ENCODE peak calls at places on chromosomes 12 and 14, in four cellular contexts. T is CD8-positive, alpha-beta T cell; B is adrenal gland; E is uterus. Y is an unnamed sample.

GRCh38 chr12:102300824-102301461 is 103.3 kb upstream of the PMCH start:
- DNase-seq in B (no peak), T (no peak), E (no peak), Y (no peak)

GRCh38 chr12:113232787-113233585 is 11.7 kb downstream of the TPCN1 start:
- DNase-seq in B (peak; percentile 61), E (no peak), T (peak; percentile 74), Y (peak; percentile 57)

GRCh38 chr12:103279444-103279843 is 216.3 kb downstream of the C12orf42 start:
- DNase-seq in E (no peak), T (no peak), B (no peak), Y (no peak)

GRCh38 chr12:53221203-53222076 is 10.6 kb downstream of the RARG start:
- DNase-seq in B (peak; percentile 82), E (peak; percentile 82), T (peak; percentile 72), Y (peak; percentile 83)

GRCh38 chr12:31007636-31008175 is 66.0 kb upstream of the DDX11 start:
- DNase-seq in E (no peak), B (no peak), T (no peak), Y (no peak)

GRCh38 chr12:38488866-38489265 is 172.3 kb downstream of the ALG10B start:
- DNase-seq in E (no peak), B (no peak), T (no peak), Y (no peak)

GRCh38 chr12:104720346-104721064 is 237.6 kb downstream of the SLC41A2 start:
- DNase-seq in E (no peak), B (no peak), T (peak; percentile 79), Y (no peak)

GRCh38 chr12:101086490-101086889 is 123.5 kb downstream of the SLC5A8 start:
- DNase-seq in B (no peak), T (no peak), E (no peak), Y (no peak)

GRCh38 chr14:101286271-101287018 is 274.9 kb upstream of the DIO3 start:
- DNase-seq in B (no peak), E (peak; percentile 52), T (no peak), Y (no peak)

GRCh38 chr12:1318327-1319031 is 275.9 kb downstream of the FBXL14 start:
- DNase-seq in E (peak; percentile 28), T (no peak), B (no peak), Y (peak; percentile 19)

GRCh38 chr12:3061129-3061857 is 15.9 kb upstream of the TSPAN9 start:
- DNase-seq in B (no peak), T (no peak), E (no peak), Y (no peak)

GRCh38 chr12:5537771-5538170 is 105.9 kb downstream of the NTF3 start:
- DNase-seq in E (no peak), T (no peak), B (no peak), Y (no peak)

GRCh38 chr14:76034566-76034965 is 49.0 kb downstream of the IFT43 start:
- DNase-seq in E (no peak), T (no peak), B (no peak), Y (no peak)

GRCh38 chr14:68790656-68791077 is 2.2 kb downstream of the ZFP36L1 start:
- DNase-seq in E (no peak), T (peak; percentile 81), B (no peak), Y (no peak)

GRCh38 chr14:61231810-61232209 is 49.3 kb downstream of the TMEM30B start:
- DNase-seq in B (no peak), T (no peak), E (no peak), Y (no peak)

GRCh38 chr12:55188974-55189556 is 31.8 kb upstream of the OR10A7 start:
- DNase-seq in T (no peak), E (no peak), B (peak; percentile 45), Y (peak; percentile 49)

GRCh38 chr12:34345801-34346200 is 323.5 kb downstream of the ALG10 start:
- DNase-seq in B (no peak), E (no peak), T (no peak), Y (no peak)

GRCh38 chr12:18677189-18677588 is 60.6 kb downstream of the PLCZ1 start:
- DNase-seq in B (no peak), E (no peak), T (no peak), Y (no peak)

GRCh38 chr12:20212658-20213387 is 155.5 kb upstream of the PDE3A start:
- DNase-seq in B (peak; percentile 64), T (no peak), E (peak; percentile 84), Y (peak; percentile 89)

GRCh38 chr12:74984631-74985030 is 225.0 kb downstream of the KCNC2 start:
- DNase-seq in T (no peak), E (no peak), B (no peak), Y (no peak)

GRCh38 chr14:42011221-42011620 is 404.5 kb downstream of the LRFN5 start:
- DNase-seq in T (no peak), B (no peak), E (no peak), Y (no peak)

GRCh38 chr12:54591001-54591591 is 2.6 kb upstream of the PPP1R1A start:
- DNase-seq in B (no peak), E (no peak), T (no peak), Y (no peak)

GRCh38 chr12:123532021-123532420 is 1.5 kb downstream of the RILPL1 start:
- DNase-seq in E (no peak), T (no peak), B (no peak), Y (no peak)

GRCh38 chr14:102568115-102568614 is 24.3 kb upstream of the RCOR1 start:
- DNase-seq in T (peak; percentile 74), B (no peak), E (no peak), Y (no peak)

GRCh38 chr14:92589213-92589852 is 75.8 kb downstream of the RIN3 start:
- DNase-seq in B (no peak), T (no peak), E (no peak), Y (no peak)

GRCh38 chr14:104657563-104658324 is 31.7 kb upstream of the INF2 start:
- DNase-seq in E (no peak), T (no peak), B (no peak), Y (no peak)

GRCh38 chr14:69519253-69519661 is 34.7 kb downstream of the PLEKHD1 start:
- DNase-seq in E (no peak), T (no peak), B (no peak), Y (no peak)

GRCh38 chr14:50792058-50792477 is 38.9 kb downstream of the NIN start:
- DNase-seq in T (peak; percentile 56), B (no peak), E (no peak), Y (no peak)

GRCh38 chr12:110677206-110677911 is 11.6 kb downstream of the HVCN1 start:
- DNase-seq in T (peak; percentile 61), E (no peak), B (no peak), Y (peak; percentile 51)

GRCh38 chr14:55814064-55814463 is 234.1 kb downstream of the KTN1 start:
- DNase-seq in E (no peak), B (no peak), T (no peak), Y (no peak)

GRCh38 chr14:55807992-55808391 is 228.0 kb downstream of the KTN1 start:
- DNase-seq in B (no peak), T (no peak), E (no peak), Y (no peak)

GRCh38 chr14:55816225-55816624 is 236.2 kb downstream of the KTN1 start:
- DNase-seq in T (no peak), B (no peak), E (no peak), Y (no peak)

GRCh38 chr14:55814873-55815272 is 234.9 kb downstream of the KTN1 start:
- DNase-seq in E (no peak), B (no peak), T (no peak), Y (no peak)

GRCh38 chr14:55813635-55814034 is 233.6 kb downstream of the KTN1 start:
- DNase-seq in T (no peak), E (no peak), B (no peak), Y (no peak)
- H3K27ac ChIP-seq in T (no peak overlapping the region), E (no peak overlapping the region), B (no peak overlapping the region), Y (peak overlapping the region; percentile 73)

GRCh38 chr14:94775082-94775874 is 5.4 kb upstream of the GSC start:
- DNase-seq in B (no peak), T (no peak), E (no peak), Y (no peak)

GRCh38 chr14:94779713-94780112 is 9.8 kb upstream of the GSC start:
- DNase-seq in B (no peak), E (no peak), T (no peak), Y (no peak)

GRCh38 chr14:94775875-94776217 is 5.9 kb upstream of the GSC start:
- DNase-seq in E (no peak), T (no peak), B (no peak), Y (no peak)

DNA sequence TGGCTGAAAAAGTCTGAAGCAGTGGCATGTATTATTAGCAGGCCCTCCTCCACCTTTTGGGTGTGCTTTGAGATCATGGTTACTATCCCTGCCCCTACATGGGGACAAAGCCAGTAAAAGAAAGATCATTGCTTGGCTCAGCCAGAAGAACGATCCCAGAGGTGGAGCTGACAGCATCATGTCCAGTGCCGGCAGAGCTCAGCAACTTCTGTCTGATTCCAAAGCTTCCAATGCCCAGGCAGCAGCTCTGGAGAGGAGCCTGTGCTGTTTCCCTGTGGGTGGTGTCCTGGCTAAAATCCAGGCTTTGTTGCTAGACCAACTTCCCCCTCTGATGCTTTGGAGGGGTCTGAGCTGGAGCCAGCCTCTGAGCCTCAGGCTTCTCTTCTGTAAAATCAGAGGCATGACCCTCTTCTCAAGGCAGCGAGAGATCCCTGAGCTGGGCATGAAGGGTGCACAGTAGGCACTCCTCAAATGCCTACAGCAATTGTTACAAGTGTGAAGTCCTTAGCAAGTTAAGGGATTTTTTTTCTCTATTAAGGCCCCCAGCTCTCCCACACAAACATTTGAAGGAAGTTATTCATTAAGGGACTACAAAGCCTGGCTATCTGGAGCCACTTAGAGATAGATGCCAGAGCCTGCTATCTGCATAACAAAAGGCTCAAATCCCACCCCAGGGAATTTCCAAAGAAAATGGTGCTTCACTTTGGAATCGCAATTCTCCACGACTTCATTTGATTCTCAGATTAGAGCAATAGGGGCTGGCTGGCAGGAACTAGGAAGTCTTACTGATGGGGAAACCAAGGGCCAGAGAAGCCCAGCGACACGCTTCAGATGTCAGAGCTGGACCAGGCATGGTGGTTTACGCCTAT is 10.9 kb upstream of the GSC start:
- DNase-seq in B (no peak), T (no peak), E (no peak), Y (no peak)
- H3K27ac ChIP-seq in B (no peak overlapping the region), T (no peak overlapping the region), E (no peak overlapping the region), Y (no peak overlapping the region)

DNA sequence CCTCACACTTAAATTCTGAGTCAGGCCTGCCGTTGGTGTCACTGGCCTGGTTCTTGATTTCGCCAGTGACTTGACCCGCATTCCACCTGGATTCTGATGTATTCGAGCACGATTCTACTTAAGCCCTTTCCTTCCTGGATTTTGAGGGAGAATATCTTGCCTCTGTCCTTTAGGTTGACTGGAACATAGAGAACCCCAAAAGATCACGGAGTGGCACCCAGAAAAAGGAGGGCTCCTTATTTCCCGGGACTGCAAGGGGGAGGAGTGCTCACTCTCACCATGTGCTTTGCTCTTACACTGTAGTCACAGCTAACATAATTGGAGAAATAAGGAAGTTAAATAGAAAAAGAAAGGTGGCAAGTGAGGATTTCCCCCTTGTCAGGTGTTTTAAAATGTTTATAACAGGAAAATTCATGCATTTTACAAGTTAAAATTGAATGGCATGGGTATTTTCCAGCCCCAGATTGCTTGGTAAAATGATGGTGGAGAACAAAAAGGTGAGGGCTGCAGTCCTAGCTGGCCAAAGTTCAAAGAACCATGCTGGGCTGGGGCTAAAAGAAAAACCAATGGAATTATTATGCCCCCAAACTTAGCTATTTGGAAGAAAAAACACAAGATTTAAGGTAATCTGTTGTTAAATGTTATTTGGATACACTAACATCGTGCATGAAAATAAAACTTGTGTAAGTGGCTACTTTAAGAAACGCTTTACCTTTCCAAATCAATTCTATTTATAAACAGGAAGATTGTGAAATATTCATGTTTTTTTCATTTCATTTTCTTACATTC is 8.9 kb downstream of the FOXA1 start:
- DNase-seq in T (no peak), E (no peak), B (no peak), Y (no peak)
- H3K27ac ChIP-seq in T (no peak overlapping the region), E (no peak overlapping the region), B (no peak overlapping the region), Y (no peak overlapping the region)

DNA sequence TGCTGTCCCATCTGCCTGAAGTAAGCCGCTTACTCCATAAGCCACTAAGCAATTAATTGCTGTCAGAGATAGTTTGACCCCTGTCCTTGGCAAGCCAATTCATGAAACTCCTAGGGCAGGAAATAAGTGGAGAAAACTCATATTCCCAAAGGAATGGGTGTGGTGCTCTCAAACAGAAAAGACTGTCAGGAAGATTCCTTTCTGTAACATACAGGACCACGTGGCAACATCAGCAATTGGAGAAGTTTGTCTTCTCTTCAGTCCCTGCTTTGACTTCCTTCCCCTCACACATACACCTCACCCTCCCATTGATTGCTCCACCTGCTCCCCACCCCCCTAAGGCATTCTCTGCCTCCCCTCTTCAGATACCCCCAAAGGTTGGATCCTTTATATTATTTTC is 36.2 kb upstream of the MDM1 start:
- DNase-seq in B (no peak), E (no peak), T (no peak), Y (no peak)
- H3K27ac ChIP-seq in B (no peak overlapping the region), E (no peak overlapping the region), T (no peak overlapping the region), Y (peak overlapping the region; percentile 15)